ENCODE peak calls at places on chromosome 1, in four cellular contexts. H, L, B and Q are unnamed samples.

GRCh38 chr1:159867322-159868064 is 5.0 kb upstream of the VSIG8 start:
- DNase-seq in H (peak; percentile 63), L (peak; percentile 39), B (peak; percentile 71), Q (no peak)

GRCh38 chr1:113904292-113904673 is 316 bp downstream of the AP4B1 start:
- DNase-seq in H (no peak), L (no peak), B (peak; percentile 60), Q (no peak)

GRCh38 chr1:2408859-2409276 is 3.5 kb downstream of the PEX10 start:
- DNase-seq in H (no peak), L (no peak), B (no peak), Q (no peak)

GRCh38 chr1:29478879-29479278 is 242.6 kb downstream of the PTPRU start:
- DNase-seq in H (no peak), L (no peak), B (no peak), Q (no peak)

GRCh38 chr1:91732291-91732953 is 153.5 kb downstream of the TGFBR3 start:
- DNase-seq in H (peak; percentile 76), L (peak; percentile 82), B (peak; percentile 67), Q (peak; percentile 8)

GRCh38 chr1:175863291-175864050 is 120.1 kb upstream of the TNR start:
- DNase-seq in H (no peak), L (no peak), B (no peak), Q (no peak)

GRCh38 chr1:160541622-160542302 is 18.7 kb upstream of the SLAMF6 start:
- DNase-seq in H (peak; percentile 27), L (peak; percentile 41), B (no peak), Q (no peak)

GRCh38 chr1:199861020-199861795 is 166.3 kb upstream of the NR5A2 start:
- DNase-seq in H (no peak), L (no peak), B (no peak), Q (no peak)

GRCh38 chr1:31639543-31639942 is 5.1 kb downstream of the PEF1 start:
- DNase-seq in H (peak; percentile 94), L (peak; percentile 85), B (peak; percentile 69), Q (no peak)

GRCh38 chr1:86699186-86699585 is 5.2 kb upstream of the SH3GLB1 start:
- DNase-seq in H (no peak), L (no peak), B (no peak), Q (no peak)

GRCh38 chr1:115457295-115457694 is 119.2 kb upstream of the NGF start:
- DNase-seq in H (peak; percentile 45), L (peak; percentile 22), B (no peak), Q (no peak)